ENCODE peak calls at places on chromosome 5, in six cellular contexts. Z is fibroblast of mammary gland, V is foreskin fibroblast, I is SK-N-SH, Q is AG10803, B is cardiac fibroblast. N is an unnamed sample.

GRCh38 chr5:109411627-109412026 is 1.9 kb upstream of the PJA2 start:
- DNase-seq in Z (peak), V (peak), I (no peak), Q (peak), B (peak), N (peak)

GRCh38 chr5:133906303-133906702 is 62.1 kb downstream of the C5orf15 start:
- DNase-seq in Z (no peak), V (no peak), I (no peak), Q (no peak), B (no peak), N (no peak)

GRCh38 chr5:317086-317811 is 4.3 kb upstream of the AHRR start:
- DNase-seq in Z (peak), V (peak), I (peak), Q (peak), B (peak), N (peak)

GRCh38 chr5:141757402-141757801 is 75.4 kb upstream of the ARAP3 start:
- DNase-seq in Z (peak), V (no peak), I (peak), Q (peak), B (peak), N (no peak)

GRCh38 chr5:74490814-74491213 is 149.7 kb downstream of the ENC1 start:
- DNase-seq in Z (no peak), V (no peak), I (no peak), Q (no peak), B (no peak), N (no peak)

GRCh38 chr5:171845857-171846785 is 60.5 kb downstream of the SMIM23 start:
- DNase-seq in Z (peak), V (peak), I (no peak), Q (peak), B (peak), N (no peak)

GRCh38 chr5:138438724-138439536 is at the start of gene REEP2:
- DNase-seq in Z (peak), V (peak), I (peak), Q (peak), B (peak), N (no peak)

GRCh38 chr5:73565969-73566547 is 515 bp downstream of the UTP15 start:
- DNase-seq in Z (no peak), V (no peak), I (no peak), Q (no peak), B (no peak), N (no peak)

GRCh38 chr5:172713809-172714490 is 57.0 kb downstream of the DUSP1 start:
- DNase-seq in Z (no peak), V (no peak), I (no peak), Q (no peak), B (no peak), N (no peak)

GRCh38 chr5:135576075-135576599 is 2.7 kb downstream of the CXCL14 start:
- DNase-seq in Z (peak), V (peak), I (no peak), Q (peak), B (peak), N (no peak)

GRCh38 chr5:60092671-60093422 is 199.3 kb upstream of the PDE4D start:
- DNase-seq in Z (peak), V (peak), I (no peak), Q (peak), B (peak), N (peak)

GRCh38 chr5:168987540-168988300 is 313.2 kb downstream of the SLIT3 start:
- DNase-seq in Z (peak), V (peak), I (peak), Q (peak), B (peak), N (peak)

GRCh38 chr5:179346875-179347274 is 1.6 kb upstream of the ADAMTS2 start:
- DNase-seq in Z (no peak), V (no peak), I (no peak), Q (no peak), B (no peak), N (no peak)

GRCh38 chr5:111223086-111223789 is 946 bp upstream of the CAMK4 start:
- DNase-seq in Z (no peak), V (no peak), I (no peak), Q (no peak), B (no peak), N (no peak)

GRCh38 chr5:135488727-135489465 is 36.7 kb upstream of the TIFAB start:
- DNase-seq in Z (peak), V (peak), I (peak), Q (peak), B (peak), N (peak)

GRCh38 chr5:95600557-95600956 is 19.3 kb upstream of the GPR150 start:
- DNase-seq in Z (no peak), V (no peak), I (no peak), Q (peak), B (peak), N (no peak)

GRCh38 chr5:61330879-61331406 is 1.1 kb upstream of the ZSWIM6 start:
- DNase-seq in Z (peak), V (peak), I (peak), Q (peak), B (peak), N (no peak)

GRCh38 chr5:157020508-157021213 is 38.3 kb downstream of the HAVCR1 start:
- DNase-seq in Z (no peak), V (no peak), I (no peak), Q (no peak), B (no peak), N (no peak)

GRCh38 chr5:121292664-121293063 is 559.0 kb upstream of the FTMT start:
- DNase-seq in Z (no peak), V (no peak), I (no peak), Q (no peak), B (no peak), N (no peak)

GRCh38 chr5:132459983-132460834 is 30.4 kb downstream of the IRF1 start:
- DNase-seq in Z (no peak), V (no peak), I (no peak), Q (no peak), B (no peak), N (no peak)

GRCh38 chr5:165029471-165029870 is 1524.1 kb downstream of the MAT2B start:
- DNase-seq in Z (peak), V (no peak), I (peak), Q (no peak), B (no peak), N (no peak)

GRCh38 chr5:849651-850301 is 1.0 kb downstream of the ZDHHC11 start:
- DNase-seq in Z (no peak), V (no peak), I (no peak), Q (no peak), B (no peak), N (no peak)

GRCh38 chr5:139821806-139822552 is 26.4 kb downstream of the PSD2 start:
- DNase-seq in Z (no peak), V (no peak), I (no peak), Q (no peak), B (no peak), N (no peak)

GRCh38 chr5:52356311-52356918 is 431.3 kb upstream of the ITGA1 start:
- DNase-seq in Z (peak), V (no peak), I (peak), Q (peak), B (peak), N (peak)

GRCh38 chr5:16871746-16872339 is 64.2 kb downstream of the MYO10 start:
- DNase-seq in Z (peak), V (peak), I (no peak), Q (peak), B (peak), N (no peak)

GRCh38 chr5:58496488-58496887 is 5.3 kb downstream of the GAPT start:
- DNase-seq in Z (no peak), V (no peak), I (no peak), Q (no peak), B (no peak), N (no peak)

GRCh38 chr5:110625376-110625999 is 101.0 kb downstream of the TMEM232 start:
- DNase-seq in Z (peak), V (peak), I (peak), Q (peak), B (peak), N (peak)

GRCh38 chr5:136057401-136057951 is 28.7 kb downstream of the TGFBI start:
- DNase-seq in Z (peak), V (no peak), I (no peak), Q (no peak), B (peak), N (peak)

GRCh38 chr5:83683836-83684235 is 36.8 kb downstream of the HAPLN1 start:
- DNase-seq in Z (no peak), V (no peak), I (no peak), Q (no peak), B (no peak), N (no peak)

GRCh38 chr5:97499605-97500004 is 316.6 kb upstream of the RIOK2 start:
- DNase-seq in Z (peak), V (no peak), I (no peak), Q (peak), B (peak), N (no peak)

GRCh38 chr5:96259211-96259772 is 173.8 kb downstream of the PCSK1 start:
- DNase-seq in Z (peak), V (peak), I (no peak), Q (peak), B (peak), N (no peak)

GRCh38 chr5:149141957-149142851 is 911 bp downstream of the ABLIM3 start:
- DNase-seq in Z (peak), V (no peak), I (peak), Q (no peak), B (peak), N (no peak)

GRCh38 chr5:140246378-140247122 is 56.4 kb downstream of the PFDN1 start:
- DNase-seq in Z (peak), V (peak), I (peak), Q (peak), B (peak), N (peak)

GRCh38 chr5:180304431-180305375 is 12.8 kb upstream of the MAPK9 start:
- DNase-seq in Z (no peak), V (no peak), I (peak), Q (no peak), B (no peak), N (no peak)

GRCh38 chr5:180590543-180591248 is 603 bp downstream of the SCGB3A1 start:
- DNase-seq in Z (no peak), V (no peak), I (peak), Q (no peak), B (no peak), N (no peak)

GRCh38 chr5:76716456-76717157 is 681 bp downstream of the F2R start:
- DNase-seq in Z (no peak), V (no peak), I (peak), Q (no peak), B (peak), N (no peak)

GRCh38 chr5:177232761-177233160 is 70.8 kb downstream of the RAB24 start:
- DNase-seq in Z (peak), V (peak), I (no peak), Q (peak), B (peak), N (peak)

GRCh38 chr5:41517909-41518308 is 7.5 kb upstream of the PLCXD3 start:
- DNase-seq in Z (peak), V (no peak), I (no peak), Q (peak), B (peak), N (peak)

GRCh38 chr5:75667586-75667985 is 49.7 kb downstream of the POC5 start:
- DNase-seq in Z (no peak), V (no peak), I (no peak), Q (no peak), B (no peak), N (no peak)
- TF ChIP-seq CTCF in Z (peak), V (no peak), I (peak), Q (peak), B (no peak), N (peak)

GRCh38 chr5:170601608-170602007 is 97.8 kb downstream of the KCNIP1 start:
- DNase-seq in Z (no peak), V (no peak), I (no peak), Q (no peak), B (no peak), N (no peak)

GRCh38 chr5:170603101-170603500 is 99.3 kb downstream of the KCNIP1 start:
- DNase-seq in Z (no peak), V (no peak), I (no peak), Q (no peak), B (no peak), N (no peak)

GRCh38 chr5:170596482-170596881 is 92.7 kb downstream of the KCNIP1 start:
- DNase-seq in Z (no peak), V (no peak), I (peak), Q (no peak), B (no peak), N (no peak)

GRCh38 chr5:170597109-170597741 is 93.4 kb downstream of the KCNIP1 start:
- DNase-seq in Z (peak), V (peak), I (peak), Q (peak), B (peak), N (no peak)

DNA sequence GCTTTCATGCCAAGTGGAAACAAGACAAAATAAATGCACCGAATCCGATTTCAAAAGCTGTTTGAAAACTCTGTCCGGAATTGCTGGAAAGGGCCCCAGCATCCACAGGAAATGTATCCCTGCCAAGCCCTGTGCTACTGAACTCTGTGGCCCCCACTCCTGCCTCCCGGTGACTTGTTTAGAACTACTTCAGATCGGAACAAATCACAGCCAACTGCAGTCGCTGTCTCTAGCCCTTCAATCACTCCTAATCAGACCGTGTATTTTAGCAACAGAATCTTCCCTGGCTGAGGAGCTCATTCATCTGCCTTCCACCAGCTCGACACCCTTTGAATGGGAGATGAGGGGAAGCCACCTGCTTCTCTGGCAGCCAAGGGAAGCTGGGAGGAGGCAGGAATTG is 94.1 kb downstream of the KCNIP1 start:
- DNase-seq in Z (peak), V (no peak), I (no peak), Q (peak), B (peak), N (no peak)
- H3K4me3 ChIP-seq in Z (no peak), V (no peak), I (peak), Q (peak), B (no peak), N (no peak)

DNA sequence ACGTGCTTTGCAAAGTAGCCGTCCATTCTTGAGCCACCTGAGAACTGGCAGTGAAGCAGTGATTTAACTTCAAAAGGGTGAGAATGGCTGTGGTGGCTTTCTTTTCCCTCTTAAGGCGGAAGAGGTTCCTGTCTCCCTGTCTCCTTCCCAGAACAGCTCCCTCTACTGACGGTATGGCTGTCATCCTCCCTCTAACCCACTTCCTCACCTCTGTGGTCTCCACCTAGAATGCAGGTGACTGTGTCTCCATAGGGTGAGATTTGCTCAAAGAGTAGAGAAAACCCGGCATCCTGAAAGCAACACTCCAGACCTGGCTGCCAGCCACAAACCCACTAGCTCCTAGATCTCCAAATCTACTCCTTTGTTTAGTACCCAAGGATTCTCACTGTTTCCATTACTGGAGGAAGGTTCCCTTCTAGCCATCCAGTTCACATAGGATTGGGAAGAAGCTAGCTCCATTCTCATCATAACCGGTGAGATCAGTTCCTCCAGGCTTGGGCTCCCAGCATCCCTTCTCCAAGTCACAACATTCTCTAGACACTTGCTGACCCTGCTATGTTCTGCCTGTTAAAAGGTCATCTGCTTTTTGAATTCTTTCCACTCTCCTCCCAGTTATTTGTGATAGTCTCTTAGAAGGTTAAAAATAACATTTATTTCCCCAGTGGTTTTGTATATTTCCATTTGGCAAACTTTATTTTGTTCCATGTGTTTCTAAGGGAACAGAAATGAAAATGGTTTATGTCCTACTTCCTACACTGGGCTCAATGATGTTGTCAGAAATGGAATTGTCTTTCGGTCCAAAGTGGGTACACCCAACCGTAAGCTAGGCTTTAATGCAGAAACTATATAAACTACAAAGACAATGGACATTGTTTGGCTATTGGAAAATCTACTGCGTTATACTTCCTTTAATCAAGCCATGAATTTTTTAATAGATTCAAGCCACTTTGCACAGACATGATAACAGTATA is 269.4 kb downstream of the CWC27 start:
- DNase-seq in Z (no peak), V (no peak), I (no peak), Q (no peak), B (peak), N (no peak)
- TF ChIP-seq CTCF in Z (peak), V (peak), I (peak), Q (peak), B (peak), N (peak)

GRCh38 chr5:57299945-57300344 is 126.1 kb downstream of the GPBP1 start:
- DNase-seq in Z (no peak), V (no peak), I (no peak), Q (no peak), B (no peak), N (no peak)

GRCh38 chr5:57298295-57298984 is 124.6 kb downstream of the GPBP1 start:
- DNase-seq in Z (peak), V (peak), I (peak), Q (peak), B (peak), N (peak)

GRCh38 chr5:57302164-57302563 is 128.3 kb downstream of the GPBP1 start:
- DNase-seq in Z (peak), V (peak), I (no peak), Q (no peak), B (peak), N (no peak)

GRCh38 chr5:57302643-57303042 is 128.8 kb downstream of the GPBP1 start:
- DNase-seq in Z (peak), V (no peak), I (no peak), Q (peak), B (peak), N (peak)

DNA sequence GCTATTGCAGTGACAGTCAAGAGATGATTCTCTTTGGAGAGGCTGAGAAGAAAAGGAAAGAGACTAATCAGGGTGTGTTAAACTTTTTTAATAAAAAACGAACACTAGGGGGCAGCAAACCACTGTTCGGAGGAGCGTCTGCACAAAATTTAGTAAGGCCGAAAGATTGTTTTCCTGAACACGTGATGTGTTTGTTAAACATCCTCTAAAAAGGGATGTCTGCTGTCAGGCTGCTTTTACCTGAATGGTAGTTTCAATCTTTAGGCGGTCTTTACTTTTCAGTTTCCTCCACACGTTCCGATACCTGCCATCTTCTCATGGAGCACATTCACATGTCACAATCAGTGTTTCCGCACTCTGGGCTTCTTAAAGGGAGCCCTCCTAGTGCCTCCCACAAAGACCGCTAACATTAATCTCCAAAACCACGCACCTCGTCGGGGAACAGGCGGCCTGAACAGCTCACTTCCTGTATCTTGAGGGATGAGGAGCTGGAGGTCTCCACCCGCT is 125.2 kb downstream of the GPBP1 start:
- DNase-seq in Z (peak), V (peak), I (peak), Q (peak), B (peak), N (peak)
- H3K4me3 ChIP-seq in Z (no peak), V (no peak), I (no peak), Q (peak), B (no peak), N (no peak)

N was measured in astrocyte of the cerebellum.